ENCODE peak calls at places on chromosomes 1 and 21, in five cellular contexts. T is body of pancreas, B is breast epithelium, Z is stomach, K is NB4. H is an unnamed sample.
A peak's percentile ranks its signal among the peaks of the same experiment; 100 is the strongest.

GRCh38 chr21:45207839-45208626 is 79.7 kb downstream of the POFUT2 start:
- DNase-seq in K (no peak), Z (no peak), B (no peak), T (no peak), H (no peak)

GRCh38 chr1:162977944-162978568 is 91.1 kb upstream of the RGS4 start:
- DNase-seq in B (no peak), K (no peak), Z (no peak), T (no peak), H (no peak)

GRCh38 chr1:33147997-33148314 is 33.9 kb downstream of the TRIM62 start:
- DNase-seq in K (peak; percentile 47), T (no peak), Z (no peak), B (no peak), H (no peak)

GRCh38 chr1:115811140-115811828 is 29.6 kb downstream of the NHLH2 start:
- DNase-seq in B (no peak), T (peak; percentile 68), Z (peak; percentile 91), K (no peak), H (no peak)

GRCh38 chr1:77282866-77283539 is 1.2 kb downstream of the AK5 start:
- DNase-seq in Z (no peak), K (peak; percentile 18), T (no peak), B (no peak), H (no peak)

GRCh38 chr1:85463666-85464496 is 1.1 kb downstream of the DDAH1 start:
- DNase-seq in K (no peak), Z (no peak), T (no peak), B (no peak), H (no peak)

GRCh38 chr1:155389831-155390230 is 69.1 kb downstream of the RUSC1 start:
- DNase-seq in B (no peak), T (no peak), K (no peak), Z (no peak), H (no peak)

GRCh38 chr1:12450831-12451559 is 167.0 kb downstream of the DHRS3 start:
- DNase-seq in B (no peak), K (no peak), T (no peak), Z (no peak), H (peak; percentile 65)

GRCh38 chr1:89578151-89578550 is 53.5 kb downstream of the LRRC8B start:
- DNase-seq in Z (no peak), B (no peak), T (no peak), K (no peak), H (no peak)

GRCh38 chr1:229271448-229272120 is 673 bp downstream of the RAB4A start:
- DNase-seq in K (peak; percentile 71), T (no peak), Z (peak; percentile 37), B (no peak), H (no peak)

GRCh38 chr1:21206117-21206516 is 29.4 kb upstream of the EIF4G3 start:
- DNase-seq in Z (no peak), B (no peak), K (no peak), T (no peak), H (no peak)

GRCh38 chr1:243748706-243749283 is 101.2 kb downstream of the AKT3 start:
- DNase-seq in T (no peak), B (no peak), Z (no peak), K (peak; percentile 82), H (no peak)

GRCh38 chr21:21897275-21897883 is 899.2 kb downstream of the NCAM2 start:
- DNase-seq in B (no peak), Z (no peak), K (no peak), T (no peak), H (no peak)

GRCh38 chr1:71463144-71463543 is 382.3 kb upstream of the ZRANB2 start:
- DNase-seq in K (no peak), Z (no peak), B (no peak), T (no peak), H (no peak)

GRCh38 chr21:28427356-28428022 is 565.2 kb downstream of the LTN1 start:
- DNase-seq in K (no peak), B (no peak), Z (no peak), T (no peak), H (no peak)

GRCh38 chr1:166956057-166956850 is 19.1 kb downstream of the ILDR2 start:
- DNase-seq in K (no peak), T (no peak), Z (no peak), B (no peak), H (no peak)

GRCh38 chr1:30353637-30354036 is 369.7 kb downstream of the MATN1 start:
- DNase-seq in B (no peak), T (no peak), Z (no peak), K (no peak), H (no peak)

GRCh38 chr1:170853302-170853701 is 82.0 kb upstream of the MROH9 start:
- DNase-seq in Z (no peak), K (no peak), T (no peak), B (no peak), H (no peak)

GRCh38 chr1:230913496-230913895 is 45.2 kb upstream of the C1orf198 start:
- DNase-seq in K (no peak), T (no peak), B (no peak), Z (no peak), H (no peak)

GRCh38 chr1:61186753-61187152 is 104.4 kb downstream of the NFIA start:
- DNase-seq in K (no peak), B (no peak), Z (no peak), T (no peak), H (no peak)

GRCh38 chr1:61182049-61182448 is 99.7 kb downstream of the NFIA start:
- DNase-seq in B (no peak), Z (no peak), T (no peak), K (no peak), H (peak; percentile 35)

GRCh38 chr1:61183471-61184034 is 101.2 kb downstream of the NFIA start:
- DNase-seq in T (peak; percentile 69), B (peak; percentile 27), Z (peak; percentile 81), K (no peak), H (peak; percentile 38)

GRCh38 chr1:61184714-61185106 is 102.3 kb downstream of the NFIA start:
- DNase-seq in T (no peak), B (no peak), Z (no peak), K (no peak), H (no peak)

GRCh38 chr1:61184035-61184713 is 101.8 kb downstream of the NFIA start:
- DNase-seq in K (no peak), T (peak; percentile 95), B (peak; percentile 97), Z (peak; percentile 96), H (peak; percentile 89)
- H3K4me3 ChIP-seq in K (no peak overlapping the region), T (no peak overlapping the region), B (peak overlapping the region; percentile 60), Z (peak overlapping the region; percentile 39), H (peak overlapping the region; percentile 33)

GRCh38 chr1:112618114-112618720 is 724 bp downstream of the ST7L start:
- DNase-seq in T (no peak), B (no peak), Z (no peak), K (peak; percentile 63), H (no peak)

GRCh38 chr1:112614460-112615065 is 4.4 kb downstream of the ST7L start:
- DNase-seq in K (peak; percentile 66), B (no peak), T (no peak), Z (no peak), H (no peak)

GRCh38 chr1:112619518-112620458 is at the start of gene CAPZA1:
- DNase-seq in B (peak; percentile 91), K (peak; percentile 96), Z (peak; percentile 93), T (peak; percentile 89), H (peak; percentile 82)

DNA sequence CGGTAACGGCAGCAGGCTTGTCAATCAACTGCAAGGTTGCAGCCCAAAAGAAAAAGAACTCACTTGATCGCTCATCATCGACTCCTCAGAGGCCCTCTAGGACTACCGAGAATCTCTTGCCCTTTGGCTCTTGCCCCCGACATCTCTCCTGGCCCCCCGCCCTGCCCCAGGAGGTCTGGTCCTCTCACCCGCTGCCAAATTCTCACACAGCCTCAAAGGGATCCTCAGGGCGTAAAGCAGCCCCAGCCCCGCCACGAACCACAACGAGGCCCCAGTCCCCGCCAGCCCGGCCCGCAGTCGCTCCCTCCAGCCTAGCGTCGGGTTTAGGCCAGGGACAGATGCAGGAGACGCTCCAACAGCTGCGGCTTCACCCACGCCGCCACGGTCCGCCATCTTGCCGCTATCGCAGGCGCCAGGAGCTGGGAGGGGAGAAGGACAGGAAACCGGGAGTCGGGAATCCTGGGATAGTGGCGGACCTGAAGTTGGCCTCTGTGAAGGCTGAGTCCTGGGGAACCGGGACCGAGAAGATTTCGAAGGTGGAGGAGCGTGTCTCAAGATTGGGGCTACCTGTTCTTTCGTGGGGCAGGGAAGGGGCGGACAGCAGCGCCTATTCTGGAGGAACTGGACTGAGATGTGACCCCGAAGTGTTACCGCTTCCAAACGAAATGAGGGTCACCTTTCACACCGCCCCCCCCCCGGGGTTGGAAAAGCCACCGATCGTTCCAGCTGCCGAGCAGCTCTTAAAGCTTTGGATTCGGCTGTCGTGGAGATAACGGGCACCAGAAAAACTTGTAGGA is at the start of gene ST7L:
- DNase-seq in K (peak; percentile 76), B (peak; percentile 59), T (peak; percentile 72), Z (peak; percentile 73), H (peak; percentile 60)
- TF ChIP-seq POLR2A in K (peak; percentile 42), B (peak; percentile 11), T (no peak), Z (no peak), H (no peak)

GRCh38 chr1:107138767-107139445 is 1.9 kb upstream of the NTNG1 start:
- DNase-seq in Z (no peak), T (no peak), K (no peak), B (no peak), H (no peak)

GRCh38 chr1:107139833-107140702 is 771 bp upstream of the NTNG1 start:
- DNase-seq in K (peak; percentile 6), Z (no peak), B (no peak), T (peak; percentile 15), H (no peak)

GRCh38 chr1:107142370-107142668 is 1.5 kb downstream of the NTNG1 start:
- DNase-seq in Z (no peak), K (no peak), T (no peak), B (no peak), H (no peak)

GRCh38 chr1:107141491-107142369 is 891 bp downstream of the NTNG1 start:
- DNase-seq in T (peak; percentile 13), K (peak; percentile 18), B (no peak), Z (no peak), H (peak; percentile 11)

DNA sequence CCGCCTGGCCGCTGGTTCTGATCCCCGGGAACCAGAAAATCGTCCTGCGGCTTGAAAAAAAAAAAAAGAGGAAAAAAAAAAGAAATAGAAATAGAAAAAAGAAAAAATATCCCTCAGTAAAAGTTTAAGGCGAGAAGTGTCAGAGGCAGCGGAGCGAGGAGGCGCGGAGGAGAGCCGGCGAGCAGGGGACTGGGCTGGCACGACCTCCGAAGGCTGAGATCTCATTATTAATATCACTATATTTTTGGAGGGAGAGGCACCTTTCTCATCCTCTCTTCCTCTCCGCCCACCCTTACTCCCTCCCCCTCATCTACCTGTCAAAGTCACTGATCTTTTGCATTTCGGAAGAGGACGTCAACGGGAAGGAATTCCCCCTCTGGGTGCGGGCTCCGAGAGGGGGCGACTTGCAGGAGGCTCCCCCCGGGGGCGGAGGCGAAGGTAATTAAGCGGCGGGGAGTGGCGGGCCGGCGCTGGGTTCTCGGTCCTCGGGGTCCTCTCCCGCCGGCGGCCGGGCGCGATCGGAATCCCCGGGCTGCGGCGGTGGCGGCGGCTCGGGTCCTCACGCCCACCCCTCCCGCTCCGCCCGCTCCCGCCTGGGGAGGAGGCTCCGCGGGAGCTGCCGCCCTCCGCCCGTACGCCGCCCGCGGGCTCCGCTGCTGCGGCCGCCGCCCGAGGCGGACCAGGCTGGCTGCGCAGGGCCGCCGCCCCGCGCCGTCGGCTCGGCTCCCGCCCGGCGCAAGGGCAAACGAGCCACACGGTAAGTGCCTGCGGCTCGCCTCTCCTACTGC is at the start of gene NTNG1:
- DNase-seq in B (no peak), T (peak; percentile 10), Z (no peak), K (no peak), H (no peak)
- H3K4me3 ChIP-seq in B (peak within 1 kb of the TSS; percentile 80), T (peak within 1 kb of the TSS; percentile 6), Z (peak within 1 kb of the TSS; percentile 54), K (no peak within 1 kb of the TSS), H (peak within 1 kb of the TSS; percentile 38)

DNA sequence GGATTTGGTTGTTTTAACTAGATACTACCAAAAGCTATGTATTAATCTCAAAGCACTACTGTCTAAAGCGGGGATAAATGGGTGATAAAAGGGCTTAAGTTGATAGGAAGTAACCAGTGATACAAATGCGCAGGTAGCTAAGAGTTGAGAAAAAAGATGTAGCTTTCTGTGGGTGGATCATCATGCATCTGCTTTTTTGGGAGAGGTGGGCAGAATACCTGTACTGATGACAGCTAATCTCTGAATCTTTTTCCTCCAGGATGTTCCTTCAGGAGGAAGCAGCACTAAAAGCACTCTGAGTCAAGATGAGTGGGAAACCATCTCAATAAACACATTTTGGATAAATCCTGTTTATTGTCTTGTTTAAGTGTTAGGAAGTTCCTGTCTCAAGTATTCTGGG is 1.2 kb downstream of the RPS27 start:
- DNase-seq in Z (no peak), B (no peak), T (no peak), K (no peak), H (no peak)
- TF ChIP-seq POLR2A in Z (no peak), B (no peak), T (no peak), K (no peak), H (no peak)